ENCODE peak calls at places on chromosome 22, in seven cellular contexts. D is IMR-90; C is psoas muscle; P is naive thymus-derived CD4-positive, alpha-beta T cell; O is tibial artery; G is breast epithelium; I is MM.1S. F is an unnamed sample.
A peak's percentile ranks its signal among the peaks of the same experiment; 100 is the strongest.

GRCh38 chr22:19890502-19891349 is 36.1 kb upstream of the GNB1L start:
- DNase-seq in I (no peak), C (no peak), P (no peak), D (no peak), G (no peak), O (no peak), F (no peak)

GRCh38 chr22:32482708-32483107 is 8.1 kb downstream of the FBXO7 start:
- DNase-seq in O (no peak), P (no peak), D (peak; percentile 22), I (no peak), G (no peak), C (no peak), F (no peak)

GRCh38 chr22:25697978-25698377 is 44.0 kb upstream of the MYO18B start:
- DNase-seq in O (no peak), G (no peak), P (no peak), I (no peak), C (no peak), D (no peak), F (no peak)

GRCh38 chr22:41915035-41915782 is at the start of gene SHISA8:
- DNase-seq in C (peak; percentile 56), P (peak; percentile 62), I (peak; percentile 42), G (no peak), D (peak; percentile 7), O (no peak), F (peak; percentile 68)

GRCh38 chr22:20909543-20910303 is 7.5 kb upstream of the CRKL start:
- DNase-seq in P (no peak), G (no peak), D (no peak), I (peak; percentile 60), O (no peak), C (no peak), F (no peak)

GRCh38 chr22:19451570-19451969 is 4.1 kb upstream of the C22orf39 start:
- DNase-seq in G (no peak), O (no peak), P (no peak), C (no peak), I (no peak), D (no peak), F (no peak)

GRCh38 chr22:19715286-19715939 is 1.1 kb downstream of the SEPTIN5 start:
- DNase-seq in O (no peak), C (peak; percentile 8), G (no peak), I (no peak), P (no peak), D (no peak), F (no peak)

GRCh38 chr22:27097933-27098332 is 440.5 kb downstream of the MIAT start:
- DNase-seq in O (peak; percentile 11), C (no peak), G (no peak), I (no peak), D (no peak), P (no peak), F (no peak)

GRCh38 chr22:46537221-46537945 is at the start of gene CELSR1:
- DNase-seq in I (no peak), D (peak; percentile 11), G (no peak), P (no peak), O (no peak), C (no peak), F (no peak)

GRCh38 chr22:48565901-48566501 is 1261.7 kb downstream of the BRD1 start:
- DNase-seq in P (no peak), C (no peak), O (no peak), I (no peak), G (no peak), D (no peak), F (no peak)

GRCh38 chr22:48568736-48569330 is 1258.8 kb downstream of the BRD1 start:
- DNase-seq in G (no peak), C (no peak), P (no peak), O (no peak), D (no peak), I (no peak), F (no peak)

GRCh38 chr22:48566741-48567140 is 1260.9 kb downstream of the BRD1 start:
- DNase-seq in O (no peak), P (no peak), I (no peak), G (no peak), D (no peak), C (no peak), F (no peak)

GRCh38 chr22:48569476-48570233 is 1258.0 kb downstream of the BRD1 start:
- DNase-seq in P (no peak), G (no peak), C (no peak), I (no peak), D (no peak), O (no peak), F (no peak)

DNA sequence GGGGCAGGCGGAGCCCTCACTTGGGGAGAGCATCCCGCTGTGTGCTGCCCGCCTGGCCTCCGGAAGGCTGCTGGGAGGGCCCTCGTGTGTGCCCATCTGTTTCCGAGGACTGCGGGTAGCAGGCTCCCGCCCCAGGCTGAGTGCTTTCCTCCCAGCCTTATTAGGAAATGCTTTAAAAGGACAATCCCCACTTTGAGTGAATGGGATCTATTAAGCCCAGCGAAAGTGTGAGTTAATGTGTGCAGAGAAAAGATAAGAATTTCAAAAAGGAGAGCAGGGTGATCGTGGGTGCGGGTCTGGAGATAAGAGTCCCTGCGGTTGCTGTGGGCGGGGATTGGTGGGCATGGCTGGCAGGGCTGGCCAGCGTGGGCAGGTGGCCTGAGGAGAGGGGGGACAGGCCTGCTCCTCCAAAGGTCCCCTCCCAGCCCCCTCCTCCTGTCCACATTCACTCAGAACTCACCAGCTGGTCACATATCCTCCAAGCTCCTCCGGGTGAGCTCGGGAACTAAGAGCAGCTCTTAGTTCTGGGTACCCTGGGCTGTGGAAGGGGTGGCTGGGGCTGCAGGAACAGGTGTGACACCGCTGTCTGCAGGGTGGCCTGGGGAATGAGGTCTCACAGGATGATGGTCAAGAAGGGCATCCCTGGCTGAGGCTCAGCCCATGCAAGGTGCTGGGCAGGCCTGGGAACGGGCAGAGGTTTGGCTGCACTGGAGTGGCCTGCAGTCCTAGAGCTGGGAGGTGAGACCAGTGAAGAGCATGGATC is 1260.3 kb downstream of the BRD1 start:
- DNase-seq in C (no peak), P (no peak), I (no peak), O (no peak), G (no peak), D (no peak), F (no peak)
- H3K4me3 ChIP-seq in C (no peak overlapping the region), P (no peak overlapping the region), I (no peak overlapping the region), O (no peak overlapping the region), G (peak overlapping the region; percentile 12), D (no peak overlapping the region), F (no peak overlapping the region)

DNA sequence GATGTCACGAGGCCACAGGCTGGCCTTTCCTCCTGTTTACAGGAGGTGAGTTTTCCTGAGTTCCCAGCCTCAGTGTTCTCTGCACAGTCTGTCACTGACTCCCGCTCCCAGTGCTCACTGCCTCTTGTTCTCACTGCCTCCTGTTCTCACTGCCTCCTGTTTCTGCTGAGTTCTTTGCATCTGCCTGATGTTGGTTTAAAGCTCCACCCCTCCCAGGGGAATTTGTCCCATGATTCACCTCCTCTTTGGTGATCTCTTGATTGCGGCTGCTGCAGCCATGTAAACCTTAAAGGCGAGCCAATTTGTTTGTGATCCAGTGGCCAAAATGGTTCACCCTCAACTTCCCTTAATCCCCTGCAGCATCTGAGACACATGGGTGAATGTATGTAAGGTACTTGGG is 6.0 kb upstream of the TUBA8 start:
- DNase-seq in O (no peak), G (no peak), P (no peak), D (peak; percentile 26), C (no peak), I (no peak), F (no peak)
- H3K4me1 ChIP-seq in O (no peaks in the 10 kb centered on the region), G (no peaks in the 10 kb centered on the region), P (no peaks in the 10 kb centered on the region), D (no peaks in the 10 kb centered on the region), C (peaks cover 9% of the 10 kb centered on the region), I (no peaks in the 10 kb centered on the region), F (no peaks in the 10 kb centered on the region)

GRCh38 chr22:17237031-17237668 is 17.9 kb upstream of the ADA2 start:
- DNase-seq in G (no peak), C (no peak), O (no peak), P (peak; percentile 42), I (peak; percentile 80), D (no peak), F (peak; percentile 59)
- H3K4me3 ChIP-seq in G (no peak overlapping the region), C (no peak overlapping the region), O (no peak overlapping the region), P (peak overlapping the region; percentile 61), I (peak overlapping the region; percentile 49), D (no peak overlapping the region), F (peak overlapping the region; percentile 54)

GRCh38 chr22:23815781-23816551 is 22.8 kb downstream of the DERL3 start:
- DNase-seq in I (no peak), P (no peak), O (no peak), G (no peak), C (no peak), D (no peak), F (no peak)
- H3K4me1 ChIP-seq in I (no peaks in the 10 kb centered on the region), P (no peaks in the 10 kb centered on the region), O (no peaks in the 10 kb centered on the region), G (no peaks in the 10 kb centered on the region), C (no peaks in the 10 kb centered on the region), D (no peaks in the 10 kb centered on the region), F (no peaks in the 10 kb centered on the region)

GRCh38 chr22:45444168-45444567 is 30.7 kb downstream of the RIBC2 start:
- DNase-seq in D (peak; percentile 54), G (no peak), C (no peak), O (no peak), P (no peak), I (no peak), F (no peak)

GRCh38 chr22:45450101-45450785 is 36.8 kb downstream of the RIBC2 start:
- DNase-seq in G (no peak), C (no peak), O (no peak), I (no peak), D (no peak), P (no peak), F (no peak)

GRCh38 chr22:45448431-45448830 is 34.9 kb downstream of the RIBC2 start:
- DNase-seq in O (peak; percentile 96), D (no peak), I (no peak), G (no peak), C (peak; percentile 82), P (no peak), F (no peak)

GRCh38 chr22:45445031-45445710 is 31.7 kb downstream of the RIBC2 start:
- DNase-seq in O (no peak), C (no peak), I (no peak), P (no peak), G (no peak), D (no peak), F (no peak)

GRCh38 chr22:45446216-45446615 is 32.7 kb downstream of the RIBC2 start:
- DNase-seq in C (no peak), G (no peak), P (no peak), I (no peak), D (peak; percentile 44), O (no peak), F (no peak)
- H3K4me3 ChIP-seq in C (no peak overlapping the region), G (no peak overlapping the region), P (no peak overlapping the region), I (no peak overlapping the region), D (no peak overlapping the region), O (no peak overlapping the region), F (no peak overlapping the region)

GRCh38 chr22:34454598-34454997 is 534.3 kb upstream of the LARGE1 start:
- DNase-seq in O (no peak), D (no peak), C (no peak), P (no peak), G (no peak), I (no peak), F (no peak)
- H3K4me1 ChIP-seq in O (no peaks in the 10 kb centered on the region), D (no peaks in the 10 kb centered on the region), C (no peaks in the 10 kb centered on the region), P (no peaks in the 10 kb centered on the region), G (no peaks in the 10 kb centered on the region), I (no peaks in the 10 kb centered on the region), F (no peaks in the 10 kb centered on the region)